ENCODE peak calls at places on chromosomes 13 and 19, in ten cellular contexts. W is nephron progenitor cell, P is AG10803, O is NCI-H187 treated with DMSO at 0.1 percent for 48 hours, T is iris pigment epithelial cell, Q is Right ventricle myocardium superior, J is LHCN-M2, Y is naive B cell, S is GM23338, M is mesendoderm. K is an unnamed sample.

GRCh38 chr19:7873304-7874079 is 698 bp downstream of the PRR36 start:
- DNase-seq in W (peak), P (no peak), O (no peak), T (no peak), Q (no peak), J (no peak), Y (no peak), S (peak), M (no peak), K (no peak)

GRCh38 chr19:18091217-18091608 is 4.5 kb upstream of the IL12RB1 start:
- DNase-seq in W (no peak), P (no peak), O (no peak), T (no peak), Q (peak), J (no peak), Y (peak), S (no peak), M (no peak), K (peak)

GRCh38 chr13:112869202-112870061 is 99.6 kb upstream of the MCF2L start:
- DNase-seq in W (no peak), P (peak), O (no peak), T (no peak), Q (no peak), J (peak), Y (no peak), S (no peak), M (no peak), K (no peak)

GRCh38 chr13:35768551-35768950 is 292.1 kb upstream of the MAB21L1 start:
- DNase-seq in W (no peak), P (peak), O (no peak), T (peak), Q (no peak), J (peak), Y (no peak), S (no peak), M (no peak), K (no peak)

GRCh38 chr19:3270908-3271307 is 46.4 kb downstream of the CELF5 start:
- DNase-seq in W (no peak), P (peak), O (no peak), T (peak), Q (no peak), J (peak), Y (no peak), S (peak), M (peak), K (no peak)

GRCh38 chr13:24215732-24216131 is 55.2 kb downstream of the SPATA13 start:
- DNase-seq in W (no peak), P (peak), O (no peak), T (peak), Q (no peak), J (no peak), Y (no peak), S (no peak), M (peak), K (no peak)

GRCh38 chr13:44954210-44954609 is 35.1 kb downstream of the NUFIP1 start:
- DNase-seq in W (no peak), P (no peak), O (no peak), T (no peak), Q (no peak), J (no peak), Y (no peak), S (no peak), M (no peak), K (no peak)

GRCh38 chr19:10566658-10567410 is 1.0 kb upstream of the KRI1 start:
- DNase-seq in W (no peak), P (no peak), O (no peak), T (no peak), Q (no peak), J (no peak), Y (peak), S (no peak), M (no peak), K (peak)

GRCh38 chr19:42111384-42111783 is 20.9 kb downstream of the POU2F2 start:
- DNase-seq in W (no peak), P (peak), O (no peak), T (no peak), Q (no peak), J (peak), Y (no peak), S (no peak), M (no peak), K (no peak)